ENCODE peak calls at places on chromosomes 2 and 18, in five cellular contexts. C is HepG2; K is Panc1; S is colonic mucosa; J is CD8-positive, alpha-beta T cell. R is an unnamed sample.

GRCh38 chr2:188909036-188909435 is 65.1 kb upstream of the COL3A1 start:
- DNase-seq in C (no peak), K (no peak), S (no peak), J (no peak), R (peak; percentile 68)

GRCh38 chr2:96985181-96985580 is 1.2 kb downstream of the FAM178B start:
- DNase-seq in C (no peak), K (no peak), S (no peak), J (no peak), R (no peak)

GRCh38 chr2:117917223-117917917 is 96.5 kb downstream of the CCDC93 start:
- DNase-seq in C (peak; percentile 82), K (no peak), S (no peak), J (no peak), R (peak; percentile 28)

GRCh38 chr2:218877331-218877730 is 3.3 kb upstream of the WNT10A start:
- DNase-seq in C (no peak), K (no peak), S (no peak), J (no peak), R (no peak)

GRCh38 chr2:1219901-1220691 is 193.2 kb upstream of the TPO start:
- DNase-seq in C (no peak), K (no peak), S (no peak), J (no peak), R (peak; percentile 20)

GRCh38 chr2:27765621-27766286 is 5.8 kb upstream of the MRPL33 start:
- DNase-seq in C (no peak), K (no peak), S (peak; percentile 72), J (peak; percentile 46), R (peak; percentile 44)

GRCh38 chr2:39356922-39357639 is 80.0 kb downstream of the MAP4K3 start:
- DNase-seq in C (no peak), K (no peak), S (no peak), J (no peak), R (no peak)

GRCh38 chr18:77130229-77131099 is 2.1 kb downstream of the MBP start:
- DNase-seq in C (no peak), K (no peak), S (no peak), J (no peak), R (no peak)

GRCh38 chr2:173307287-173307686 is 47.4 kb upstream of the CDCA7 start:
- DNase-seq in C (no peak), K (no peak), S (no peak), J (no peak), R (no peak)

GRCh38 chr2:74951211-74951754 is 7.2 kb upstream of the POLE4 start:
- DNase-seq in C (no peak), K (no peak), S (no peak), J (no peak), R (no peak)

GRCh38 chr2:43569921-43570320 is 25.9 kb downstream of the THADA start:
- DNase-seq in C (no peak), K (no peak), S (no peak), J (no peak), R (no peak)

GRCh38 chr2:59276033-59276432 is 1034.9 kb upstream of the FANCL start:
- DNase-seq in C (no peak), K (no peak), S (no peak), J (no peak), R (no peak)

GRCh38 chr18:63131106-63131943 is 188.2 kb downstream of the BCL2 start:
- DNase-seq in C (peak; percentile 16), K (no peak), S (peak; percentile 81), J (peak; percentile 63), R (peak; percentile 78)

GRCh38 chr2:45067859-45068642 is 58.8 kb upstream of the SIX2 start:
- DNase-seq in C (no peak), K (no peak), S (no peak), J (no peak), R (peak; percentile 52)

GRCh38 chr2:32947484-32948143 is 861 bp downstream of the LTBP1 start:
- DNase-seq in C (no peak), K (no peak), S (peak; percentile 59), J (peak; percentile 16), R (no peak)

GRCh38 chr2:224016963-224017362 is 22.1 kb downstream of the SERPINE2 start:
- DNase-seq in C (no peak), K (no peak), S (no peak), J (no peak), R (no peak)

GRCh38 chr2:43576983-43577892 is 18.6 kb downstream of the THADA start:
- DNase-seq in C (peak; percentile 63), K (no peak), S (no peak), J (no peak), R (peak; percentile 49)

GRCh38 chr2:170462433-170463205 is 252.5 kb upstream of the SP5 start:
- DNase-seq in C (no peak), K (no peak), S (no peak), J (no peak), R (no peak)

GRCh38 chr2:27175330-27175729 is 26.5 kb downstream of the TCF23 start:
- DNase-seq in C (no peak), K (no peak), S (no peak), J (no peak), R (peak; percentile 40)

GRCh38 chr2:17441055-17441771 is 77.0 kb downstream of the RAD51AP2 start:
- DNase-seq in C (no peak), K (no peak), S (no peak), J (no peak), R (no peak)

GRCh38 chr2:41992700-41993070 is 55.1 kb upstream of the PKDCC start:
- DNase-seq in C (no peak), K (no peak), S (no peak), J (no peak), R (no peak)

GRCh38 chr2:41994661-41995060 is 53.2 kb upstream of the PKDCC start:
- DNase-seq in C (no peak), K (no peak), S (no peak), J (no peak), R (no peak)

GRCh38 chr2:41992056-41992699 is 55.6 kb upstream of the PKDCC start:
- DNase-seq in C (no peak), K (no peak), S (no peak), J (no peak), R (no peak)

GRCh38 chr2:41993086-41993812 is 54.6 kb upstream of the PKDCC start:
- DNase-seq in C (no peak), K (no peak), S (no peak), J (no peak), R (no peak)

DNA sequence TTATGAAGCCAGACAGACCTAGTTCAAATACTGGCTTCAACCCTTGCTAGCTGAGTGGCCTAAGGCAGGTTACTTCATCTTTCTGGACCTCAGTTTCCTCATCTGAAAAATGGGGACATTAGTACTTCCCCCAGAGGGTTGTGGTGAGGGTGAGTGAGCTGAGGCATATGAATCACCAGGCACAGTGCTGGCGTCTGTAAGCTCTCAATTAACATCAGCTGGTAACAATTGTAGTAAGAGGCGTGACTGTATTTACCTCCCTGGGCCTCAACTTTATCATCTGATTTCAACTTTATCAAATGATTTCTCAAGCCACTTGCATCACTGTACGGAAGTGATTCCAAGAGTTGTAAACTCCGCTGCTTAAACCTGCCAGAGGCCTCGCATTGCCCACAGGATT is 53.6 kb upstream of the PKDCC start:
- DNase-seq in C (no peak), K (no peak), S (no peak), J (no peak), R (peak; percentile 75)
- H3K4me3 ChIP-seq in C (no peak overlapping the region), K (no peak overlapping the region), S (no peak overlapping the region), J (no peak overlapping the region), R (no peak overlapping the region)

GRCh38 chr18:13801260-13801601 is 22.7 kb upstream of the MC5R start:
- DNase-seq in C (no peak), K (no peak), S (no peak), J (no peak), R (no peak)
- TF ChIP-seq CTCF in C (no peak), K (peak; percentile 48), S (no peak), J (no peak), R (no peak)

GRCh38 chr2:237085261-237086221 is at the start of gene COPS8:
- DNase-seq in C (peak; percentile 88), K (peak; percentile 57), S (peak; percentile 96), J (peak; percentile 91), R (peak; percentile 95)

GRCh38 chr2:237083026-237083425 is 2.7 kb upstream of the COPS8 start:
- DNase-seq in C (no peak), K (no peak), S (no peak), J (no peak), R (no peak)

GRCh38 chr2:237081596-237081995 is 4.1 kb upstream of the COPS8 start:
- DNase-seq in C (no peak), K (no peak), S (no peak), J (no peak), R (no peak)

GRCh38 chr2:237084444-237084843 is 1.2 kb upstream of the COPS8 start:
- DNase-seq in C (no peak), K (no peak), S (no peak), J (no peak), R (no peak)
- H3K4me3 ChIP-seq in C (no peak overlapping the region), K (peak overlapping the region; percentile 85), S (no peak overlapping the region), J (no peak overlapping the region), R (peak overlapping the region; percentile 77)

GRCh38 chr2:169363570-169364150 is 1.3 kb upstream of the LRP2 start:
- DNase-seq in C (no peak), K (no peak), S (peak; percentile 23), J (peak; percentile 28), R (peak; percentile 24)
- TF ChIP-seq CTCF in C (no peak), K (no peak), S (no peak), J (no peak), R (no peak)